ENCODE peak calls at places on chromosomes 1 and 21, in four cellular contexts. G is A549, F is sigmoid colon, T is upper lobe of left lung. V is an unnamed sample.

GRCh38 chr1:240170245-240170644 is 78.6 kb downstream of the FMN2 start:
- DNase-seq in G (no peak), F (no peak), T (no peak), V (no peak)

GRCh38 chr21:41477641-41478318 is 30.2 kb downstream of the TMPRSS2 start:
- DNase-seq in G (no peak), F (no peak), T (no peak), V (no peak)

GRCh38 chr1:243598433-243598832 is 251.6 kb downstream of the AKT3 start:
- DNase-seq in G (peak; percentile 39), F (no peak), T (no peak), V (peak; percentile 96)

GRCh38 chr1:110585426-110585825 is 20.7 kb downstream of the KCNA2 start:
- DNase-seq in G (no peak), F (no peak), T (no peak), V (no peak)

GRCh38 chr1:240004086-240004749 is 87.5 kb upstream of the FMN2 start:
- DNase-seq in G (peak; percentile 46), F (no peak), T (no peak), V (no peak)

GRCh38 chr1:211775208-211775607 is 55.4 kb downstream of the LPGAT1 start:
- DNase-seq in G (no peak), F (no peak), T (no peak), V (no peak)

GRCh38 chr1:21669287-21670058 is at the start of gene RAP1GAP:
- DNase-seq in G (no peak), F (peak; percentile 59), T (no peak), V (no peak)

GRCh38 chr1:160131803-160132565 is 16.4 kb downstream of the ATP1A2 start:
- DNase-seq in G (no peak), F (peak; percentile 86), T (no peak), V (no peak)

GRCh38 chr1:234262007-234262753 is 111.1 kb upstream of the COA6 start:
- DNase-seq in G (no peak), F (no peak), T (no peak), V (peak; percentile 56)

GRCh38 chr1:74819062-74819461 is 86.1 kb downstream of the TYW3 start:
- DNase-seq in G (no peak), F (no peak), T (no peak), V (peak; percentile 2)

GRCh38 chr1:202171292-202172014 is 11.1 kb upstream of the PTPN7 start:
- DNase-seq in G (no peak), F (no peak), T (no peak), V (no peak)
- TF ChIP-seq CTCF in G (no peak), F (no peak), T (no peak), V (no peak)

GRCh38 chr1:163826500-163826899 is 504.7 kb downstream of the NUF2 start:
- DNase-seq in G (no peak), F (no peak), T (no peak), V (no peak)
- H3K27ac ChIP-seq in G (no peak overlapping the region), F (no peak overlapping the region), T (no peak overlapping the region), V (no peak overlapping the region)

DNA sequence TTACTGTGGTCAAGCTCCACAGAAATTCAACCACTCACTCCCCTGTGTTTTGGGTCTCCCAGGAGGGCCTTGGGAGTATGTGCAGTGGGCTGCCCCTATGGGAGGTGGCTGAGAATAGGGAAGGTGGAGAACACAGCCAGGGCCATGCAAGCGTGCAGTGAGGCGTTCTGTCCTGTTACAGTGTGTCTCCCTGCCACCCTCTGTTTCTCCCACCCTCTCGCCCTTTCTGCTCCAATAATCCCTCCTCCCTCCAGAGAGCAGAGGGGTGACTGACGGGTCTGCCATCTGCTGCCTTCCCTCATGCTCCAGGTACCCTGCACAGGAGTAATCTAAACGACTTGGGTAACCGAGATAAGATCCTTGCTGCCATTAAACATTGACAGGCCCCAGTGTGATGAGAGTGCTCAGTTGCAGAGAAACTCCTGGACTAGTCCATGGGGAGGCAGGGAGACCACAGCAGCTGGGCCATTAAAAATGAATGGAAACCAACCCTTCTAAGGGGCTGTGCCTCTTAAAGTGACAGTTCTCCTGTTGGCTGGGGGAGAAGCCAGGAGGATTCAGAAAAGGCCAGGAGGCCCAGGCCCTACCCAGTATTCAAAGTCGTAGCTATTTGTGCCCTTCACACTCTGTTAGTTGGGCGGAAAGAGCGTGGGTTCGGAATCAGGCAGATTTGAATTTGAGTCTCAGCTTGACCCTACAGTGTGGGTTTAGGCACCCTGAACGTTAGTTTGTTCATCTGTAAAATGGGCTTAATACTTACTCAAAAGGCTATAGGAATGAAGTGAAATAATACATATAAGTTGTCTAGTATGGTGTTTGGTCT is 22.4 kb upstream of the BTG2 start:
- DNase-seq in G (no peak), F (no peak), T (no peak), V (no peak)
- H3K4me1 ChIP-seq in G (peaks cover 12% of the 10 kb centered on the region), F (peaks cover 68% of the 10 kb centered on the region), T (peaks cover 29% of the 10 kb centered on the region), V (peaks cover 25% of the 10 kb centered on the region)

DNA sequence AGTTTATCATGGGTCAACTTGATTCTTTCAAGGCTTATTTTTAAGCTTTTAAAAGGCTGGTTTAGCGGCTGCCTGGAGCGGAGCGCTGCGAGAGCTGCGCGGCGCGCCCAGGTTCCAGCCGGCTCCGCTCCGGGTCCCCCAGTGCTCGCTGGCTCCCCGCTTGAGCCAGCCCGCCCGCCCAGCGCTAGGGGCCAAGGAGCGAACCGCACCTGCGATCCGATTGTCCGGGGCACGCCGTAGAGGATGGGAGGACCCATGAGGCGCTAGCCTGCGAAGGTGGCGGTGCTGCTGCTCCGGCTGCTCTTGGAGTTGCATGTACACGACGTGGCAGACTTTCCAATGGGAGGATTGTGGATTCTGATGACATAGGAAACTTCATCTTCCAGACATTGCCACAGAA is 9.9 kb upstream of the CFHR4 start:
- DNase-seq in G (peak; percentile 33), F (no peak), T (no peak), V (no peak)
- TF ChIP-seq CTCF in G (no peak), F (no peak), T (no peak), V (no peak)

DNA sequence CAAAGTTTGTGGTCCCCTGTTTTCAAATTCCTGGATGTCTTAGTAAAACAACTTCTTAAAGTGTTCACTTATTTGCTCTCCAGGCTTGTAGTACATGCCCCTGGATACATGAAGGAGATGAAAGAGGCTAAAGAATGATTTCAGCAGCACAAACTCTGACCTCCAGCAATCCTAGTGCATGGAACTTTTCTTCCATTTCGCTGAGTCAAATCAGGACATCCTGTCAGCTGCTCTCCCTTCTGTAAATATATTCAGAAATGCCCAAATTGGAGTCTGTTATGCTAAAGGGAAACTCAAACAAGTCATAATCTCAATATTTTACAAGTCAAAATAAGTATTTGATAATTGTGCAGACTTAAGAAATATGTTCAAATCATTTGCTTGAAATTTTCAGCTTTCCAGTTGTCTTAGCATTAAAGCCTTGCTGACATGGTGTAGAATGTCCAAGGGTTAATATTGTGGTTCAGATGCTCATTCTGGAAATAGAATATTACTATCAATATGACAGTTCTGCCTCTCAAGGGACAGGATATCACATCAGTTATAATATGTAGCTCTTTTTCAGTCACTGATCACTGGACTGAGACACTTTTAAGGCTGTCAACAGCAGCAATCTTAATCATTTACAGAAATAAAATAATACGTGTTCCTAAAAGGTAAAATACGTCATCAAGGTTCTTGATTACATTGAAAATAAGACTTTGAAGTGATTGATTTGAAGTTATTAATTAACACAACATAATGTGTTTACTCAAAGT is 1157.3 kb downstream of the PLA2G4A start:
- DNase-seq in G (no peak), F (no peak), T (no peak), V (no peak)
- H3K27ac ChIP-seq in G (no peak overlapping the region), F (no peak overlapping the region), T (no peak overlapping the region), V (no peak overlapping the region)

GRCh38 chr1:208203127-208203847 is 40.9 kb downstream of the PLXNA2 start:
- DNase-seq in G (peak; percentile 91), F (no peak), T (peak; percentile 53), V (no peak)
- H3K4me1 ChIP-seq in G (peaks cover 48% of the 10 kb centered on the region), F (peaks cover 2% of the 10 kb centered on the region), T (peaks cover 81% of the 10 kb centered on the region), V (peaks cover 26% of the 10 kb centered on the region)

DNA sequence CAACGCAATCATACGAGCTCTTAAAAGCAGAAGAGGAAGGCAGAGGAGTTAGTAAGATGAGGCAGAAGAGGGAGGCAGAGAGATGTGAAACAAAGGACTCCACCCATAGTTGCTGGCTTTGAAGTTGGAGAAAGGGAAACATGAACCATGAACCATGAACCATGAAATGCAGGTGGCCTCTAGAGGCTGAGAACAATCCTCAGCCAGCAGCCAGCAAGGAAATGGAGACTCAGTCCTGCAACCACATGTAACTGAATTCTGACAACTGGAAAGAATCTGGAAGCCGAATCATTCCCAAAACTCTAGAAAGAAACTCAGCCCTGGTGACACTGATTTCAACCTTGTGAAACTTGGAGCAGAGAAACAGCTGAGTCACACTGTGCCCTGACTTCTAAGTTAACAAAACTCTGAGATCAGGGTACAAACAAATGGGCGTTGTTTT is 10.1 kb downstream of the DIPK1A start:
- DNase-seq in G (peak; percentile 60), F (no peak), T (no peak), V (no peak)
- TF ChIP-seq CTCF in G (no peak), F (no peak), T (no peak), V (no peak)

DNA sequence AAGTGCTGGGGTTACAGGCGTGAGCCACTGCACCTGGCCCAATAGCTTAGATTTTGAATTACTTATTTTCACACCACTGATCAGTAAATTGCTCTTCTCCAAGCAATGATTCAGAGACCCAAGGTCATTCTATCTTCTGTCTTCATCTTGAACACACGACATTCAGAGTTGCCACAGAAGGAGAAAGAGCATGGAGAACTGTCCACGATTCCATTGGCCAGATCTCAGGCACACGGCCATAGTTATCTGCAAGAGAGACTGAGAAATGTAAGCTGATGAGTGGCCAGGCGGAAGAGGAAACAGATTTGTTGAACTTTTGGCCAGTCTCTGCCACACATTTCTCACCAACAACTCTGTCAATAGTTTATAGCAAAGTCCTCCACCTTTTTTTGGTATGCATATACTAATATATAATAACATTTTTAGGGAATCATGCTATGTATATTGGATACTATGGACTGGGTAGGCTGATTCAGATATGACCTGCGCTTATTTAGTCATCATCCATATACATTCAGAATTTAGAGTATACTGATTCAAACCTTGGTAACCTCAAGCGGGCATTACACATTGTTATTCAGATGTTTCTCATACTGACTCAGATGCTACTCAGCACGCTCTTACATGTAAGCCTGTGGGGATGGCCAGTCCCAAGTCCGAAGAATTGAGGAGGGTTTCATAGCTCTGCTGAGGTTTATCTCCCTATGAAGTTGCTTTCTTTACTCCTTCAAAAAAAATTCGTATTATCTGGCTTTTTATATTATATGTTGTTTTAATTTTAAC is 25.5 kb upstream of the CAP1 start:
- DNase-seq in G (peak; percentile 27), F (no peak), T (no peak), V (peak; percentile 92)
- H3K27ac ChIP-seq in G (no peak overlapping the region), F (no peak overlapping the region), T (no peak overlapping the region), V (peak overlapping the region; percentile 87)